ENCODE peak calls at places on chromosomes 2 and 18, in six cellular contexts. S is mesendoderm, Z is IMR-90, T is neuronal stem cell, D is H1, C is trophoblast cell. K is an unnamed sample.

GRCh38 chr2:10012963-10013461 is 30.3 kb upstream of the KLF11 start:
- DNase-seq in Z (no peak), T (no peak), D (no peak), S (no peak), C (peak; percentile 76), K (no peak)

GRCh38 chr2:85428343-85428881 is 9.9 kb downstream of the SH2D6 start:
- DNase-seq in C (peak; percentile 23), Z (no peak), T (no peak), D (no peak), S (no peak), K (no peak)

GRCh38 chr2:239499989-239500914 is 99.4 kb upstream of the HDAC4 start:
- DNase-seq in S (no peak), Z (no peak), C (no peak), D (no peak), T (no peak), K (no peak)

GRCh38 chr2:71932780-71933466 is 214.7 kb downstream of the CYP26B1 start:
- DNase-seq in Z (no peak), T (no peak), C (no peak), D (no peak), S (no peak), K (no peak)

GRCh38 chr18:79404567-79404910 is 8.8 kb downstream of the NFATC1 start:
- DNase-seq in Z (no peak), D (no peak), S (no peak), C (no peak), T (no peak), K (no peak)

GRCh38 chr2:30770791-30771190 is 36.5 kb downstream of the CAPN13 start:
- DNase-seq in S (no peak), D (no peak), T (no peak), C (no peak), Z (no peak), K (no peak)

GRCh38 chr2:101883860-101884259 is 107.9 kb upstream of the IL1R2 start:
- DNase-seq in S (peak; percentile 45), T (peak; percentile 6), Z (peak; percentile 59), D (no peak), C (peak; percentile 91), K (peak; percentile 72)

GRCh38 chr2:118837621-118838020 is 9.8 kb downstream of the EN1 start:
- DNase-seq in T (no peak), Z (no peak), S (no peak), C (no peak), D (no peak), K (no peak)

GRCh38 chr18:61651880-61652268 is 240.9 kb downstream of the RNF152 start:
- DNase-seq in Z (no peak), C (no peak), D (no peak), S (no peak), T (no peak), K (no peak)

GRCh38 chr2:239722760-239723448 is 302.2 kb downstream of the NDUFA10 start:
- DNase-seq in D (no peak), Z (no peak), S (no peak), C (no peak), T (no peak), K (no peak)

GRCh38 chr2:112996635-112997034 is 8.6 kb upstream of the IL36A start:
- DNase-seq in Z (no peak), C (no peak), D (no peak), S (no peak), T (no peak), K (no peak)

GRCh38 chr18:47932603-47933002 is 2.1 kb upstream of the SMAD2 start:
- DNase-seq in T (no peak), S (peak; percentile 73), D (no peak), C (peak; percentile 12), Z (no peak), K (no peak)

GRCh38 chr18:35345460-35345921 is 1.3 kb upstream of the ZNF24 start:
- DNase-seq in Z (no peak), C (no peak), T (no peak), D (no peak), S (peak; percentile 69), K (no peak)

GRCh38 chr2:181596556-181596955 is 60.3 kb downstream of the CERKL start:
- DNase-seq in D (no peak), C (no peak), S (no peak), Z (no peak), T (no peak), K (no peak)

GRCh38 chr2:46798041-46798440 is 117.6 kb downstream of the MCFD2 start:
- DNase-seq in D (no peak), Z (peak; percentile 51), C (no peak), S (no peak), T (no peak), K (no peak)

GRCh38 chr2:146853741-146854444 is 990.9 kb upstream of the ACVR2A start:
- DNase-seq in C (no peak), Z (peak; percentile 12), T (no peak), D (no peak), S (peak; percentile 95), K (peak; percentile 2)

GRCh38 chr2:63834401-63834800 is 7.3 kb upstream of the UGP2 start:
- DNase-seq in D (no peak), S (no peak), T (no peak), C (no peak), Z (no peak), K (no peak)

GRCh38 chr2:118815731-118816130 is 31.7 kb downstream of the EN1 start:
- DNase-seq in T (no peak), S (no peak), Z (no peak), C (no peak), D (no peak), K (no peak)

GRCh38 chr18:43077510-43078290 is 37.8 kb downstream of the RIT2 start:
- DNase-seq in S (no peak), Z (no peak), D (no peak), C (no peak), T (no peak), K (no peak)

GRCh38 chr2:17542471-17542870 is 2.0 kb downstream of the VSNL1 start:
- DNase-seq in T (no peak), C (no peak), Z (no peak), S (no peak), D (no peak), K (no peak)

GRCh38 chr2:17539993-17540812 is at the start of gene VSNL1:
- DNase-seq in S (peak; percentile 98), Z (peak; percentile 68), D (peak; percentile 89), C (peak; percentile 94), T (peak; percentile 93), K (peak; percentile 92)

GRCh38 chr2:17541514-17541950 is 1.0 kb downstream of the VSNL1 start:
- DNase-seq in T (no peak), C (no peak), Z (no peak), S (no peak), D (no peak), K (no peak)

GRCh38 chr2:17539596-17539992 is 902 bp upstream of the VSNL1 start:
- DNase-seq in C (peak; percentile 61), T (no peak), Z (no peak), D (no peak), S (peak; percentile 76), K (peak; percentile 65)

GRCh38 chr2:17540813-17541513 is 467 bp downstream of the VSNL1 start:
- DNase-seq in Z (no peak), D (no peak), C (no peak), T (no peak), S (no peak), K (no peak)
- H3K27me3 ChIP-seq in Z (peaks cover 30% of the 10 kb centered on the region), D (no peaks in the 10 kb centered on the region), C (no peaks in the 10 kb centered on the region), T (peaks cover 77% of the 10 kb centered on the region), S (no peaks in the 10 kb centered on the region), K (peaks cover 46% of the 10 kb centered on the region)

DNA sequence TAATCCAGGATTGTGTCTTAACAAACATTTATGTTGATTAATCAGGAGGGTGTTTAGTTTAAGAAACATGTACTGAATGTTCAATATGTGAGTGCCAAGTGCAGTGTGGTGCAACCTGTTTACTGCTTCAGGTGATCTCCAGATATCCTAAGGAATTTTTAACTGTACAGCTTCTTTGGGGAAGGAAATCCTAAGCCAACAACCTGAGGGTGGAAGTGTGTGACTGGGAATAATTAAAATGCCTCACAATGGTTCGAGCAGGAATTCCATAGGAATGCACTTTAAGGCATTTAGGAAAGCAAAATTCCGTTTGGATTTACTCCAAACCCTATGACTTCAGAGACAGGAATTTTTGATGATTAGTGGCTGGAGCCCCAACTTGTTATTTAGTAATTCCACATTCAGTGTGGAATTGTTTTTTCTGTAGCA is 16.4 kb downstream of the CRIM1 start:
- DNase-seq in D (no peak), T (no peak), S (peak; percentile 94), Z (peak; percentile 84), C (peak; percentile 89), K (peak; percentile 62)
- H3K4me3 ChIP-seq in D (no peak overlapping the region), T (no peak overlapping the region), S (no peak overlapping the region), Z (no peak overlapping the region), C (no peak overlapping the region), K (peak overlapping the region; percentile 60)

GRCh38 chr18:62741118-62741566 is 25.8 kb downstream of the PHLPP1 start:
- DNase-seq in Z (peak; percentile 61), T (no peak), C (peak; percentile 80), D (no peak), S (peak; percentile 93), K (peak; percentile 91)
- H3K23ac ChIP-seq in Z (no peak overlapping the region), T (no peak overlapping the region), C (no peak overlapping the region), D (no peak overlapping the region), S (no peak overlapping the region), K (no peak overlapping the region)

GRCh38 chr2:26875083-26875634 is 27.2 kb downstream of the DPYSL5 start:
- DNase-seq in C (no peak), S (no peak), D (no peak), T (no peak), Z (no peak), K (no peak)
- H3K27me3 ChIP-seq in C (no peaks in the 10 kb centered on the region), S (peaks cover 2% of the 10 kb centered on the region), D (peaks cover 4% of the 10 kb centered on the region), T (no peaks in the 10 kb centered on the region), Z (peaks cover 29% of the 10 kb centered on the region), K (peaks cover 66% of the 10 kb centered on the region)

GRCh38 chr2:226584656-226585055 is 215.0 kb downstream of the IRS1 start:
- DNase-seq in Z (no peak), S (no peak), C (no peak), D (no peak), T (no peak), K (no peak)
- H3K4me3 ChIP-seq in Z (no peak overlapping the region), S (no peak overlapping the region), C (no peak overlapping the region), D (no peak overlapping the region), T (no peak overlapping the region), K (no peak overlapping the region)

DNA sequence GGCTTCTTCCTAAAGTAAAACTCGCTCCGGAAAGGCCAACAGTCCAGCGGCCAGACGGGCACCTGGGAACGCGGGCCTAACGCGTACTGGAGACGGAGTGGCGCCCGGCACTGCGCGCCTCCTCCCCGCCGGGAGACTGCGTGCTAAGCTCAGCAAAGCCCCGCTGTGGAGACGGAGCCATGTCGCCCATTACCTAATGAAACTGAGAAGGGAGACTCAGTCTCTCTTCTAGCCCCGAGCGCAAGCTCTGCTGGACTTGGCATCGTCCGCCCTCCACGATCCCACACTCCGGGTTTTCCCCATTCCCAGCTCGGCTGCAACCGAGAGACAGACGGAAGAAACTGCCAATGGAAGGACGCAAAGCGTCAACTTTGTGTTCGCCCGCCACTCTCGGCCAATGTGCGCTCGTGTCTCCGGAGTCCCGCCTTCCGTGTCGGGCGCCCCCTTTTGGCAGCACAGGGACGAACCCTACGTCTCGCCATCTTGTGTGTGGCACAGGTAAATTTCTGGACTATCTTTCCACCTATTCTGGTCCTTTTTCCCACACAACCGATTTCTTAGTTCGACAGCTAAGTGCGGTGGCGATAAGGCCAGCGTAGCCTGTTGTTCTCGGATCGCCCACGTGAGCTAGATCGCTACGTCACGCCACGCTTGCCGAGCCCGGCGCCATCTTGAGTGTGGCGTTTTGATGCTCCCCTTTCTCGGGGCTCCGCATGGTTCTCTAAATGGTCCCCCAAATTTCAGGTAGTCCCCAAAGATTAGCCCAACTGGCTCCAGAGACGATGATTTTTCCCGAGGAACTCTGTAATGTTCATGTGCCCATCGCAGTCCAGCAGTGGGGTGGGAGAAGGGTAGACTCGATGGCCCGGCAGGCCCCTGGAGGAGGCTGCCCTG is 1.3 kb upstream of the PTMA start:
- DNase-seq in S (peak; percentile 99), D (peak; percentile 96), T (peak; percentile 98), Z (peak; percentile 99), C (peak; percentile 100), K (peak; percentile 98)
- H3K23ac ChIP-seq in S (peak overlapping the region; percentile 100), D (no peak overlapping the region), T (peak overlapping the region; percentile 100), Z (peak overlapping the region; percentile 97), C (no peak overlapping the region), K (peak overlapping the region; percentile 90)